ENCODE peak calls at places on chromosomes 16 and 17, in four cellular contexts. I is HepG2, S is GM12878, B is GM12891. W is an unnamed sample.

GRCh38 chr17:58331815-58332719 is 3.5 kb upstream of the TSPOAP1 start:
- DNase-seq in S (peak), I (no peak), B (no peak), W (peak)

GRCh38 chr17:41655611-41656111 is 31.3 kb upstream of the KRT17 start:
- DNase-seq in B (no peak), I (no peak), S (no peak), W (no peak)

GRCh38 chr16:81499576-81500380 is 55.2 kb downstream of the CMIP start:
- DNase-seq in B (no peak), I (no peak), S (no peak), W (no peak)

GRCh38 chr17:68204736-68205135 is 43.1 kb upstream of the AMZ2 start:
- DNase-seq in B (no peak), I (no peak), S (no peak), W (no peak)

GRCh38 chr17:29069526-29070041 is 26.6 kb downstream of the PIPOX start:
- DNase-seq in I (no peak), S (no peak), B (no peak), W (no peak)

GRCh38 chr17:80743181-80743771 is 198.6 kb downstream of the RPTOR start:
- DNase-seq in S (no peak), I (no peak), B (no peak), W (no peak)

GRCh38 chr16:66377327-66377723 is 10.8 kb downstream of the CDH5 start:
- DNase-seq in I (no peak), S (no peak), B (no peak), W (no peak)

GRCh38 chr17:81306898-81307510 is 11.9 kb upstream of the SLC38A10 start:
- DNase-seq in S (no peak), I (no peak), B (no peak), W (no peak)

GRCh38 chr16:65044861-65045260 is 77.0 kb downstream of the CDH11 start:
- DNase-seq in B (no peak), I (no peak), S (no peak), W (no peak)

GRCh38 chr16:31402687-31403086 is 9.6 kb downstream of the ITGAD start:
- DNase-seq in S (no peak), B (no peak), I (no peak), W (no peak)

GRCh38 chr16:75239463-75240122 is 11.8 kb downstream of the BCAR1 start:
- DNase-seq in S (no peak), I (no peak), B (no peak), W (no peak)

GRCh38 chr17:77637807-77638182 is 320.7 kb upstream of the TNRC6C start:
- DNase-seq in S (no peak), I (no peak), B (no peak), W (no peak)

GRCh38 chr17:83034525-83034924 is 44.9 kb upstream of the METRNL start:
- DNase-seq in B (no peak), S (no peak), I (no peak), W (no peak)

GRCh38 chr17:79183221-79184158 is 108.9 kb downstream of the ENGASE start:
- DNase-seq in I (no peak), B (peak), S (no peak), W (peak)

GRCh38 chr17:73297934-73298861 is 13.6 kb downstream of the CDC42EP4 start:
- DNase-seq in B (no peak), S (no peak), I (peak), W (no peak)

GRCh38 chr16:65297453-65297852 is 175.6 kb upstream of the CDH11 start:
- DNase-seq in S (no peak), B (no peak), I (no peak), W (no peak)

GRCh38 chr16:64470916-64471315 is 650.9 kb downstream of the CDH11 start:
- DNase-seq in B (no peak), I (no peak), S (no peak), W (no peak)

GRCh38 chr17:39591958-39592954 is 15.5 kb downstream of the NEUROD2 start:
- DNase-seq in I (peak), S (no peak), B (no peak), W (no peak)

GRCh38 chr16:7390974-7391373 is 58.3 kb downstream of the RBFOX1 start:
- DNase-seq in B (no peak), I (no peak), S (no peak), W (no peak)

GRCh38 chr16:88936008-88936912 is 40.7 kb downstream of the CBFA2T3 start:
- DNase-seq in B (peak), I (peak), S (no peak), W (peak)

GRCh38 chr17:46876353-46876887 is 25.0 kb downstream of the WNT9B start:
- DNase-seq in I (peak), S (no peak), B (peak), W (no peak)
- TF ChIP-seq POLR2AphosphoS5 in I (no peak), S (no peak), B (no peak), W (no peak)

GRCh38 chr17:65121916-65122821 is 15.0 kb upstream of the RGS9 start:
- DNase-seq in S (peak), I (no peak), B (no peak), W (no peak)
- TF ChIP-seq POLR2A in S (no peak), I (no peak), B (no peak), W (no peak)

GRCh38 chr16:20868890-20869289 is 31.3 kb downstream of the DCUN1D3 start:
- DNase-seq in S (no peak), I (peak), B (no peak), W (no peak)
- TF ChIP-seq TAF1 in S (no peak), I (no peak), B (no peak), W (no peak)

GRCh38 chr17:9971991-9972390 is 66.9 kb upstream of the RCVRN start:
- DNase-seq in I (no peak), B (no peak), S (no peak), W (no peak)

GRCh38 chr17:9977175-9977574 is 72.1 kb upstream of the RCVRN start:
- DNase-seq in S (no peak), I (no peak), B (no peak), W (no peak)

GRCh38 chr17:9974460-9975381 is 69.7 kb upstream of the RCVRN start:
- DNase-seq in S (no peak), I (no peak), B (no peak), W (no peak)

GRCh38 chr17:9976283-9977009 is 71.4 kb upstream of the RCVRN start:
- DNase-seq in S (no peak), B (no peak), I (no peak), W (no peak)

DNA sequence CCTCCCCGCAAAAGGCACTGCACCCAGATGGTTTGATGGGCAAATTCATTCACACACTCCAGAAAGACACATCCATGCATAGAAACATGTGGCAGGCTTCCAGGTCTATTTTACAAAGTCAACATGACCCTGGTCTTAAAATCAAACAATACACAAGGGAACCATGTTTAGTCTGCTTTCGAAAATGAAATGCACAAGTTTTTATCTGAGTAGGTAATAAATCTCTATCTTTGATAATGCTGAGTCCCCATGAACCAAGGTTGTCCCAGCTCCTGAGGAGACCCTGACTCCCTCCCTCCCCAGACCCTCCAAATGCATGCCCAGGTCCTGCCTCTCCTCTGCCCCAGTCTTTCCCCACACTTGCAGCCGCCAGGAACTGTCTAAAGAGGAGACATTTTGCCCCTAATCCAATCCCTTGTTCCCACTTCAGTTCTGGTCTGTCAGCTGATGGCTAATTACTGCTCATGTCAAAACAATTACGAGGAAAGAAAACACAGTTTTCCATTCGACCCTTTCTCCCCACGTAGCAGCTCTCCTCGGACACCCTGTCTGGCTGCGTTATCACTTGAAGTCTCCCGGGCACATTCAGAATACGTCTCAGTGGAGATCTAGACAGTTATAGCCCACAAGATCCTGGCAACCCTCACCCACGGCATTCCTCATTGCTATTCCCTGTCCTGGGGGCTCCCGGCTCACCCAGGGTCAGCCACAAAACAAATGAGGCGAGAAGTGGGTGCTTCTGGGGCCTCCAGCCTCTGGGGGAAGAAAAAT is 68.8 kb upstream of the RCVRN start:
- DNase-seq in I (peak), B (no peak), S (no peak), W (no peak)
- TF ChIP-seq POLR2AphosphoS5 in I (no peak), B (no peak), S (no peak), W (no peak)

GRCh38 chr17:44186307-44187130 is at the start of gene TMUB2:
- DNase-seq in I (peak), S (peak), B (peak), W (peak)
- TF ChIP-seq POLR2A in I (peak), S (peak), B (peak), W (peak)

DNA sequence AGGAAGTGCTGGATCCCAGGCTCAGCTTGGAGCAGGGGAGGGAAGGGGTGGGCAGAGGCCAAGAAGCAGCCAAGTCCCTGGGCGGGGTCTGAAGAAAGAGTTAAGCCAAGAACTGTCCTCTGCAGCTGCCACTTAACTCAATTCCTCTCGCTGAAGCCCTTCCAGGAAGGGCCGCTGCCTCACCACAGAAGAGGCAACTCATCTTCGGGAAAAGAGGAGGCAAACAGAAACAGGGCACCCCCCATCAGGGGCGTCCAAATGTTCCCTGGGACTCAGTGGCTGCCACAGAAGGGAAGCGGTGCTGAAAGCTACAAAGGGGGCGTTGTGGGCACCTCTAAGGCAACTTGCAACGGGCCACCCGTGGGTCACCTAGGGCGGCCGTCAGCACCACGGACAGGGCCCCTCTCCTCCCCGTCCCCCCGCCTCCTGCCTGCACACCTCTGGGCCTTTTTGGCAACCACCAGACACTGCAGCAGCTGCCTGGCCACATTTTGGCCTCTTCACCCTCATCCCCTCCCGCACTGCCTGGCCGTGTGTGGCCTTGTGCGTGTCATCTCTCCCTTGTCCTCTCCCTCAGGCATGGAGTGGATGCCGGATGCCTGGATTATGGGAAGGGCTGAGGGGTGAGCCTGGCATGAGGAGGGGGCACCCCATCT is 2.5 kb downstream of the TLCD3B start:
- DNase-seq in S (no peak), I (no peak), B (no peak), W (no peak)
- TF ChIP-seq TAF1 in S (no peak), I (no peak), B (no peak), W (no peak)

GRCh38 chr16:73054732-73055481 is 7.0 kb upstream of the ZFHX3 start:
- DNase-seq in B (no peak), S (no peak), I (peak), W (no peak)
- TF ChIP-seq POLR2AphosphoS5 in B (no peak), S (no peak), I (no peak), W (no peak)

GRCh38 chr17:55480907-55481306 is 30.3 kb downstream of the SMIM36 start:
- DNase-seq in S (no peak), B (no peak), I (no peak), W (no peak)

GRCh38 chr17:55478971-55479370 is 32.3 kb downstream of the SMIM36 start:
- DNase-seq in B (no peak), I (peak), S (no peak), W (no peak)

GRCh38 chr17:55484575-55484974 is 26.7 kb downstream of the SMIM36 start:
- DNase-seq in B (no peak), I (no peak), S (no peak), W (no peak)

GRCh38 chr17:55482591-55483389 is 28.5 kb downstream of the SMIM36 start:
- DNase-seq in B (no peak), S (no peak), I (no peak), W (no peak)

DNA sequence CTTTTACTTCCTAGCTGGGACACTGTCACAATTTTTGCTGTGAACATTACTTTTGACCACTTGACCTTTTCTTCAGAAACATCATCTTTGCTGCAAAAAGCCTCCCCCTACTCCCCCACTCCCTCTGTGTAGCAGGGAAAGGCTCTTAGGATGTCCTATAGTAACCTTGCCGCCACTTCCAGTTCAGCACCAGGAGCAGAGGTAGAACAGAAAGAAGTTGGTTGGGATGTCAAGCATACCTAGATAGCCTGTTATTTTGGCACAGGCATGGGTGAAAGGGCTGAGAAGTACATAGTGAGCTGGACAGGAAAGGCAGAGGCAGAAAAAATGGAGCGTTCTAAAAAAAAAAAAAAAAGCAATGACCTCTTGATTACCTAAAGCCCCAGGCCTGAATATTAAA is 31.3 kb downstream of the SMIM36 start:
- DNase-seq in B (no peak), I (no peak), S (no peak), W (no peak)
- TF ChIP-seq POLR2A in B (no peak), I (no peak), S (no peak), W (no peak)

GRCh38 chr16:57305159-57305811 is 20.8 kb upstream of the PLLP start:
- DNase-seq in B (no peak), I (peak), S (no peak), W (no peak)
- TF ChIP-seq TAF1 in B (no peak), I (no peak), S (no peak), W (no peak)

GRCh38 chr16:69796285-69797118 is 34.4 kb downstream of the WWP2 start:
- DNase-seq in S (no peak), I (peak), B (peak), W (peak)
- TF ChIP-seq POLR2AphosphoS5 in S (no peak), I (no peak), B (no peak), W (no peak)